ENCODE peak calls at places on chromosomes 3 and 15, in nine cellular contexts. F is heart left ventricle; S is upper lobe of right lung; J is CD8-positive, alpha-beta T cell; C is BJ; Q is fibroblast of the aortic adventitia; X is retinal pigment epithelial cell; T is brain microvascular endothelial cell; G is K562. M is an unnamed sample.

GRCh38 chr3:194162070-194162678 is 26.2 kb downstream of the HES1 start:
- DNase-seq in G (no peak), C (no peak), J (no peak), X (no peak), T (no peak), F (no peak), S (no peak), Q (no peak), M (no peak)

GRCh38 chr3:193869221-193870201 is 266.4 kb upstream of the HES1 start:
- DNase-seq in S (no peak), X (peak), J (no peak), C (peak), F (peak), Q (peak), T (peak), G (peak), M (peak)

GRCh38 chr15:40345867-40346578 is 4.8 kb upstream of the PHGR1 start:
- DNase-seq in C (no peak), T (no peak), G (no peak), J (no peak), Q (no peak), X (no peak), F (no peak), S (peak), M (no peak)

GRCh38 chr3:81300324-81300927 is 461.0 kb downstream of the GBE1 start:
- DNase-seq in X (no peak), C (no peak), T (no peak), J (no peak), Q (no peak), F (no peak), S (no peak), G (no peak), M (no peak)

GRCh38 chr3:30675774-30676173 is 69.4 kb downstream of the TGFBR2 start:
- DNase-seq in G (no peak), S (no peak), C (no peak), Q (no peak), F (no peak), X (no peak), T (no peak), J (no peak), M (no peak)

GRCh38 chr3:128488636-128488994 is 4.4 kb downstream of the GATA2 start:
- DNase-seq in G (no peak), Q (no peak), T (no peak), S (no peak), X (no peak), J (no peak), F (no peak), C (no peak), M (no peak)

GRCh38 chr3:45509038-45509767 is 85.3 kb upstream of the LIMD1 start:
- DNase-seq in C (peak), T (peak), S (no peak), X (no peak), J (no peak), G (no peak), F (no peak), Q (peak), M (peak)

GRCh38 chr15:29692527-29692926 is 129.7 kb downstream of the TJP1 start:
- DNase-seq in F (no peak), J (no peak), Q (no peak), X (no peak), C (no peak), T (no peak), G (no peak), S (no peak), M (no peak)

GRCh38 chr3:55282994-55283393 is 204.1 kb downstream of the WNT5A start:
- DNase-seq in Q (no peak), F (no peak), J (no peak), X (no peak), C (no peak), S (no peak), G (no peak), T (no peak), M (no peak)

GRCh38 chr3:159260049-159260662 is 458.3 kb downstream of the MFSD1 start:
- DNase-seq in F (peak), S (no peak), C (no peak), T (peak), X (no peak), G (peak), J (no peak), Q (peak), M (peak)

GRCh38 chr3:183868804-183869203 is 15.9 kb downstream of the PARL start:
- DNase-seq in F (no peak), T (no peak), X (no peak), C (no peak), G (no peak), S (no peak), Q (no peak), J (no peak), M (no peak)
- TF ChIP-seq CTCF in F (no peak), T (no peak), X (no peak), C (no peak), G (no peak), S (no peak), Q (no peak), J (no peak), M (no peak)

DNA sequence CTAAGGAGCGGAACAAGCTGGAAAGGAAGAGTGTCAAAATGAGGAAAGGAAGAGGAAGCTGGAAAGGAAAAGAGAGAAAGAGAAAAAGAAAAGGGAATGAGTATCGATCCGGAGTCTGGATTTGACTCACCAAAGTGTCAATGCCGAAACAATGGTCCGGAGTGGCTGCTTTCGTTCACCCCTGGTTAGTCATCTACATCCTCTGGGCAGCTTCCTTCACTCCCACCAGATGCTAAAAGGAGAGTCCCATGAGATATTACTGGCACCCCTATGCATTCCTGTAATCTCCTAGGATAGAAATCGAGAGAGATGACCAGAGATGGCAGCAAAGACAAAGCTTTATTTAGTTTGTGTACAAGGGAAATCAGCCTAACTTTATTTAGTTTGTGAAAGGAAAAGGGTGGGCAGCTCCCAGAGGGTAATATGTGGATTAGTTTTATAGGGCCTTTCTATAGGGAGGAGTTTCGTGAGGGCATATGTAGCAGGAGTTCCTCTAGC is 622.2 kb downstream of the ZPLD1 start:
- DNase-seq in C (no peak), S (no peak), F (no peak), G (no peak), T (no peak), Q (no peak), J (no peak), X (no peak), M (no peak)
- TF ChIP-seq CTCF in C (no peak), S (no peak), F (no peak), G (no peak), T (no peak), Q (no peak), J (no peak), X (no peak), M (no peak)

DNA sequence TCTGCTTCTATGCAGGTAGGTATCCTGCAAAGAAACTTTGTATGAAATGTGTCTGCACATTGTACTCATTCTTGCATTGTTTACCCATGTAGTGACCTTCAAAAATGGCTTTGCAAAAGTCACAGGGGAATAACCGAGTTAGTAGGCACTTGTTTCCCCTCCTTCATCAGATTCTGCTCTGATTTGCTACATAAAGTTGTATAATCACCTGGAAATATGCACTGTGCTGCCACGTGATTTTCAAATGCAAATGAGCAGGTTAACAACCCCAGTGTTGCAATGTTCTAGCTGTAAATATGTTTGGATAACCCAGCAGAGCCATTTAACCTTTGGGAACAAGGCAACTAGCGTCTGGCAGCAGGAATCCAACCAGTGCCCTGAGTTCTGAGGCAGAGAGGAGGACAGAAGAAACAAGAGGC is at the start of gene KNG1:
- DNase-seq in J (no peak), G (no peak), S (no peak), C (no peak), F (no peak), X (no peak), T (no peak), Q (no peak), M (no peak)
- TF ChIP-seq CTCF in J (no peak), G (no peak), S (no peak), C (no peak), F (no peak), X (no peak), T (no peak), Q (no peak), M (no peak)

GRCh38 chr15:68230157-68231100 is 901 bp upstream of the CLN6 start:
- DNase-seq in T (no peak), J (no peak), X (no peak), Q (no peak), S (no peak), C (no peak), G (no peak), F (no peak), M (peak)
- TF ChIP-seq CTCF in T (no peak), J (peak), X (no peak), Q (no peak), S (no peak), C (no peak), G (no peak), F (no peak), M (no peak)

GRCh38 chr3:119690043-119690656 is 12.7 kb upstream of the CFAP91 start:
- DNase-seq in C (no peak), G (peak), Q (peak), F (no peak), J (no peak), T (peak), S (no peak), X (no peak), M (peak)
- TF ChIP-seq CTCF in C (peak), G (peak), Q (peak), F (peak), J (peak), T (peak), S (peak), X (peak), M (peak)

DNA sequence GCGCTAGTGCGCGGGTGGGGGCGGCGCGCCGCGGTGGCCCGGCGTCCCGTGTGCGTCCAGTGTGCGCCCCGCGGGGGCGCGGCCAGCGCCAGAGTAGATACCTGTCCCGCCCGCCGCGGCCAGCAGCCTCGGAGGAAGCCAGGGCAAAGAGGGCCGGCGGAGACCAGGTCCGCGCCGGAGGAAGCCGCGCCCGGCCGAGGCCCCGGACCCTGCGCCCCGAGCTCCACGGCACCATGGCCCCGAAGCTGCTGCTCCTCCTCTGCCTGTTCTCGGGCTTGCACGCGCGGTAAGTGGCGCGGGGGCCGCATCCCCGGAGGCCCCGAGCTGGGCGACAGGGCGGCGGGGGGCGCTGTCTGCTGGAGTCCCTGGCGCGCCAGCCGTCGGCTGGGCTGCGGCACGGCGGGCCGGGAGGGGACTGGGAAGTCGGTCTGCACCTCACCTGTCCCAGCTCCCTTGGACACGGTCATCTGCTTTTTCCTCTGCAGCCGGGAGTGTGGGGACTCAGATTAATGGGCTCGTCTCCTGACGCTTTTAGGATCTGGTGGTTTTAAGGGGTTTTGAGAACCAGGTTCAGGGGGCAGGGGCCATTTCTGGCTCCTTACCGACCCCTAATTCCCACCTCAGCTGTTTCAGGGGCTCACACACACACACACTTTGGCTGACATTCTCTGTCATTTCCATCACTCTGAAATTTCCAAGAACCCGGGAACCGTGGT is 480 bp downstream of the GABRG3 start:
- DNase-seq in F (no peak), J (no peak), C (no peak), Q (no peak), T (no peak), S (no peak), G (no peak), X (no peak), M (no peak)
- TF ChIP-seq CTCF in F (no peak), J (no peak), C (no peak), Q (no peak), T (no peak), S (no peak), G (no peak), X (no peak), M (no peak)

DNA sequence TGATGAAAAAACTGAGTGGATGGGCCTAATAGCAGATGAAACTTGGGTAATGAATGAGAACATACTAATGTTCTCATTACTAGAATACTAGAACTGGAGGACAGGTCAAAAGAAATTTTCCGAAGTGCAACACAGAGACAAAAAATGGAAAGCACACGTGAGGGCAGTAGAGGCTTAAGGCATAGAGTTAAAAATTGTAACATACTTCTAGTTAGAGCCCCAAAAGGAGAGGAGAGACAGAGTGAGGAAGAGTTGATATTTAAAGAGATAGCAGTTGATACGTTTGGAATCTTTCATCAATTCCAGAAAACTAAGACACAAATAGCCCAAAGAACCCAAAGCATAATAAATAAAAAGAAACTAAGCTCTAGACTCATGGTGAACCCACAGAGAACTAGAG is 327.9 kb downstream of the SQOR start:
- DNase-seq in G (no peak), T (no peak), J (no peak), Q (no peak), X (no peak), F (no peak), C (no peak), S (no peak), M (no peak)
- TF ChIP-seq CTCF in G (no peak), T (no peak), J (no peak), Q (no peak), X (no peak), F (no peak), C (no peak), S (no peak), M (no peak)

GRCh38 chr15:56811586-56811985 is 78.3 kb upstream of the ZNF280D start:
- DNase-seq in J (no peak), F (no peak), T (no peak), G (no peak), X (no peak), C (no peak), S (no peak), Q (no peak), M (no peak)
- TF ChIP-seq CTCF in J (no peak), F (no peak), T (no peak), G (no peak), X (no peak), C (no peak), S (no peak), Q (no peak), M (no peak)

GRCh38 chr3:186713499-186713898 is 3.7 kb upstream of the KNG1 start:
- DNase-seq in S (no peak), C (no peak), F (no peak), Q (no peak), J (no peak), T (no peak), X (no peak), G (no peak), M (no peak)
- TF ChIP-seq CTCF in S (no peak), C (no peak), F (no peak), Q (no peak), J (no peak), T (no peak), X (no peak), G (no peak), M (no peak)

DNA sequence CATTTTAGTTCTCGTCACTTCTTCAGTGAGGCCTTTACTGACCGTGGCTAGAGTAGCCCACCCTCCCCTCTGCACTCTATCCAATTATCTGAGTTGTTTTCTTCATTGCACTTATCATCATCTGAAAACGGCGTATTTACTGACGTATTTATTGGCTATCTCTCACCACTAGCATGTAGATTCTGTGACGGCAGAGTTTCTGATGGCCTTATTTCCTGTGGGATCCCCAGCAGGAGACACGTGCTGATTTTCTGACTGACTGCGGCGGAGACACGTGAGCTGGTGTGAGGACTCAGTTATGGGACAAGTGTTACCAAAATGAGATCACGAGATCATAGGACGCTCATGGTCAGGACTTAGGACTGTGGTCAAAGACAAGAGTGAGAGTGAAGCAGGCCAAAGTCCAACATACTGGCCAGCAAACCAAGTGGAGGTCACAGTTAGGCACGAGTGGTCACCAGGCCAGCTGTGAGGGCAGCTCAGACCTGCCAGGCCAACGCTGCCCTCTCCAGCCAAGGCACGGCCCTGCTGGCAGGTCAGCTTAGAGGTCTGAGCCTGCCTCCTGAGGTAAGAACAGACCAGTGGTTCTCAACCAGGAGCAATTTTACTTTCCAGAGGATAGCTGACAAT is 50.6 kb upstream of the BNIP2 start:
- DNase-seq in X (no peak), C (no peak), Q (no peak), J (no peak), S (no peak), F (no peak), T (no peak), G (no peak), M (no peak)
- TF ChIP-seq CTCF in X (no peak), C (no peak), Q (no peak), J (no peak), S (no peak), F (no peak), T (no peak), G (no peak), M (no peak)